ENCODE peak calls at places on chromosome 9, in six cellular contexts. Z is naive thymus-derived CD8-positive, alpha-beta T cell; P is NCI-H345; D is IMR-90; L is HCT116; C is myocyte. M is an unnamed sample.

GRCh38 chr9:134551657-134552348 is 89.8 kb upstream of the COL5A1 start:
- DNase-seq in Z (peak; percentile 26), P (no peak), D (peak; percentile 82), L (no peak), C (peak; percentile 95), M (no peak)

GRCh38 chr9:134689320-134690181 is 47.9 kb downstream of the COL5A1 start:
- DNase-seq in Z (peak; percentile 48), P (peak; percentile 46), D (peak; percentile 49), L (peak; percentile 29), C (peak; percentile 64), M (no peak)

GRCh38 chr9:6243746-6244145 is 28.1 kb downstream of the IL33 start:
- DNase-seq in Z (no peak), P (no peak), D (peak; percentile 52), L (no peak), C (no peak), M (no peak)

GRCh38 chr9:129880654-129881546 is 45.6 kb downstream of the USP20 start:
- DNase-seq in Z (no peak), P (no peak), D (peak; percentile 32), L (no peak), C (no peak), M (no peak)

GRCh38 chr9:18826248-18826647 is 206.8 kb downstream of the SAXO1 start:
- DNase-seq in Z (no peak), P (peak; percentile 90), D (no peak), L (no peak), C (no peak), M (no peak)

GRCh38 chr9:130835441-130836298 is 616 bp downstream of the ABL1 start:
- DNase-seq in Z (no peak), P (peak; percentile 38), D (peak; percentile 61), L (no peak), C (peak; percentile 57), M (no peak)

GRCh38 chr9:123194023-123194422 is 74.4 kb downstream of the STRBP start:
- DNase-seq in Z (no peak), P (no peak), D (no peak), L (no peak), C (no peak), M (no peak)

GRCh38 chr9:134602547-134603362 is 38.8 kb upstream of the COL5A1 start:
- DNase-seq in Z (no peak), P (no peak), D (peak; percentile 99), L (peak; percentile 64), C (peak; percentile 89), M (no peak)

GRCh38 chr9:16276866-16277265 is 593.6 kb downstream of the BNC2 start:
- DNase-seq in Z (no peak), P (no peak), D (no peak), L (no peak), C (no peak), M (no peak)

GRCh38 chr9:130150779-130151381 is 21.3 kb upstream of the NCS1 start:
- DNase-seq in Z (no peak), P (no peak), D (peak; percentile 74), L (peak; percentile 16), C (no peak), M (no peak)

GRCh38 chr9:71393011-71393410 is 271.6 kb upstream of the TRPM3 start:
- DNase-seq in Z (no peak), P (no peak), D (no peak), L (no peak), C (no peak), M (no peak)